ENCODE peak calls at places on chromosomes 3 and 15, in four cellular contexts. B, H, M and P are unnamed samples.
A peak's percentile ranks its signal among the peaks of the same experiment; 100 is the strongest.

GRCh38 chr3:163368168-163368567 is 1710.1 kb downstream of the SI start:
- DNase-seq in B (peak; percentile 31), H (no peak), M (no peak), P (no peak)

GRCh38 chr15:27473846-27474245 is 502.9 kb downstream of the GABRG3 start:
- DNase-seq in B (no peak), H (no peak), M (no peak), P (no peak)

GRCh38 chr3:54358969-54359648 is 236.8 kb downstream of the CACNA2D3 start:
- DNase-seq in B (no peak), H (no peak), M (no peak), P (no peak)

GRCh38 chr3:125109541-125109925 is 53.7 kb upstream of the HEG1 start:
- DNase-seq in B (no peak), H (no peak), M (no peak), P (no peak)

GRCh38 chr15:89621547-89621946 is 33.7 kb downstream of the KIF7 start:
- DNase-seq in B (no peak), H (no peak), M (no peak), P (no peak)

GRCh38 chr15:39976291-39977274 is 42.7 kb downstream of the EIF2AK4 start:
- DNase-seq in B (peak; percentile 51), H (peak; percentile 41), M (peak; percentile 51), P (no peak)

GRCh38 chr3:125203731-125204130 is 8.8 kb downstream of the SLC12A8 start:
- DNase-seq in B (no peak), H (no peak), M (no peak), P (no peak)

GRCh38 chr3:14161282-14161681 is 17.1 kb downstream of the XPC start:
- DNase-seq in B (no peak), H (no peak), M (no peak), P (no peak)

GRCh38 chr3:37906734-37907282 is 45.1 kb downstream of the CTDSPL start:
- DNase-seq in B (no peak), H (no peak), M (no peak), P (no peak)

GRCh38 chr3:146532406-146532805 is 12.0 kb downstream of the PLSCR1 start:
- DNase-seq in B (no peak), H (no peak), M (no peak), P (no peak)

GRCh38 chr3:123877965-123878364 is 6.2 kb downstream of the MYLK start:
- DNase-seq in B (no peak), H (no peak), M (no peak), P (no peak)

GRCh38 chr15:72236381-72237285 is 5.6 kb upstream of the PKM start:
- DNase-seq in B (peak; percentile 13), H (no peak), M (no peak), P (no peak)

GRCh38 chr15:31149987-31150386 is 48.5 kb upstream of the TRPM1 start:
- DNase-seq in B (no peak), H (no peak), M (no peak), P (no peak)

GRCh38 chr15:36422631-36423030 is 156.8 kb upstream of the CDIN1 start:
- DNase-seq in B (no peak), H (no peak), M (no peak), P (no peak)

GRCh38 chr3:127409421-127410136 is 121.7 kb upstream of the PRR20G start:
- DNase-seq in B (no peak), H (no peak), M (no peak), P (peak; percentile 55)

GRCh38 chr15:40782609-40783227 is 12.9 kb downstream of the C15orf62 start:
- DNase-seq in B (peak; percentile 25), H (no peak), M (peak; percentile 85), P (no peak)

GRCh38 chr3:73499787-73500186 is 125.0 kb downstream of the PDZRN3 start:
- DNase-seq in B (peak; percentile 56), H (no peak), M (no peak), P (no peak)

GRCh38 chr3:49683162-49683561 is 6.1 kb downstream of the MST1 start:
- DNase-seq in B (peak; percentile 30), H (no peak), M (no peak), P (no peak)

GRCh38 chr3:186097663-186098451 is 11.0 kb downstream of the ETV5 start:
- DNase-seq in B (peak; percentile 97), H (peak; percentile 50), M (peak; percentile 96), P (no peak)

GRCh38 chr3:58608648-58609047 is 31.5 kb upstream of the FAM107A start:
- DNase-seq in B (no peak), H (no peak), M (peak; percentile 38), P (peak; percentile 47)

GRCh38 chr3:52210550-52211046 is 12.6 kb downstream of the ALAS1 start:
- DNase-seq in B (peak; percentile 76), H (peak; percentile 39), M (no peak), P (no peak)

GRCh38 chr3:123104550-123104949 is 37.7 kb downstream of the PDIA5 start:
- DNase-seq in B (peak; percentile 80), H (peak; percentile 85), M (peak; percentile 6), P (no peak)

GRCh38 chr3:85228966-85229365 is 270.2 kb downstream of the CADM2 start:
- DNase-seq in B (no peak), H (no peak), M (no peak), P (no peak)

GRCh38 chr15:47184405-47185221 is 532.7 kb upstream of the SEMA6D start:
- DNase-seq in B (peak; percentile 23), H (peak; percentile 25), M (no peak), P (no peak)

GRCh38 chr15:65811835-65812234 is 19.7 kb upstream of the DENND4A start:
- DNase-seq in B (no peak), H (no peak), M (no peak), P (no peak)

GRCh38 chr3:48431224-48432029 is 1.5 kb upstream of the PLXNB1 start:
- DNase-seq in B (no peak), H (no peak), M (no peak), P (no peak)

GRCh38 chr3:9146367-9147071 is 102.9 kb downstream of the SRGAP3 start:
- DNase-seq in B (no peak), H (no peak), M (no peak), P (no peak)

GRCh38 chr15:65323071-65323511 is 18.6 kb downstream of the RNU5B-1 start:
- DNase-seq in B (peak; percentile 54), H (no peak), M (no peak), P (no peak)

GRCh38 chr3:81198766-81199165 is 562.7 kb downstream of the GBE1 start:
- DNase-seq in B (no peak), H (no peak), M (no peak), P (no peak)

GRCh38 chr3:16372362-16373269 is 107.6 kb downstream of the OXNAD1 start:
- DNase-seq in B (no peak), H (no peak), M (no peak), P (no peak)

GRCh38 chr15:56948000-56948765 is 29.7 kb downstream of the TCF12 start:
- DNase-seq in B (peak; percentile 68), H (no peak), M (no peak), P (no peak)

GRCh38 chr3:9664119-9664751 is 14.9 kb downstream of the MTMR14 start:
- DNase-seq in B (no peak), H (no peak), M (no peak), P (no peak)

GRCh38 chr3:188400494-188401243 is 246.7 kb downstream of the LPP start:
- DNase-seq in B (no peak), H (no peak), M (no peak), P (no peak)

GRCh38 chr15:64029111-64029510 is 17.2 kb downstream of the DAPK2 start:
- DNase-seq in B (no peak), H (no peak), M (no peak), P (no peak)

GRCh38 chr15:39869251-39869650 is 50.8 kb downstream of the GPR176 start:
- DNase-seq in B (no peak), H (no peak), M (no peak), P (no peak)

GRCh38 chr3:102512734-102513518 is 78.1 kb downstream of the ZPLD1 start:
- DNase-seq in B (peak; percentile 11), H (no peak), M (no peak), P (no peak)

GRCh38 chr3:165206454-165207266 is 10.5 kb upstream of the SLITRK3 start:
- DNase-seq in B (peak; percentile 82), H (peak; percentile 18), M (peak; percentile 82), P (no peak)
- TF ChIP-seq CTCF in B (peak; percentile 97), H (peak; percentile 99), M (peak; percentile 91), P (peak; percentile 96)

GRCh38 chr15:90818251-90819210 is 49.9 kb upstream of the FURIN start:
- DNase-seq in B (no peak), H (no peak), M (no peak), P (no peak)
- TF ChIP-seq CTCF in B (peak; percentile 29), H (no peak), M (no peak), P (peak; percentile 24)

GRCh38 chr3:76645724-76646123 is 394.2 kb upstream of the ROBO2 start:
- DNase-seq in B (no peak), H (no peak), M (no peak), P (no peak)

GRCh38 chr3:76652524-76652923 is 387.4 kb upstream of the ROBO2 start:
- DNase-seq in B (no peak), H (no peak), M (no peak), P (no peak)

GRCh38 chr3:76643620-76644019 is 396.3 kb upstream of the ROBO2 start:
- DNase-seq in B (no peak), H (no peak), M (no peak), P (no peak)

GRCh38 chr3:76651784-76652183 is 388.1 kb upstream of the ROBO2 start:
- DNase-seq in B (peak; percentile 13), H (no peak), M (no peak), P (no peak)

GRCh38 chr3:76646921-76647562 is 392.9 kb upstream of the ROBO2 start:
- DNase-seq in B (no peak), H (no peak), M (no peak), P (no peak)
- TF ChIP-seq CTCF in B (peak; percentile 17), H (no peak), M (no peak), P (peak; percentile 11)

GRCh38 chr15:96344120-96344705 is 13.7 kb downstream of the NR2F2 start:
- DNase-seq in B (peak; percentile 51), H (no peak), M (no peak), P (no peak)

GRCh38 chr15:96347181-96348111 is 16.9 kb downstream of the NR2F2 start:
- DNase-seq in B (peak; percentile 84), H (no peak), M (peak; percentile 87), P (no peak)

GRCh38 chr15:96346409-96346808 is 15.9 kb downstream of the NR2F2 start:
- DNase-seq in B (peak; percentile 37), H (no peak), M (no peak), P (no peak)

GRCh38 chr15:96344706-96345559 is 14.4 kb downstream of the NR2F2 start:
- DNase-seq in B (peak; percentile 36), H (no peak), M (peak; percentile 43), P (no peak)

DNA sequence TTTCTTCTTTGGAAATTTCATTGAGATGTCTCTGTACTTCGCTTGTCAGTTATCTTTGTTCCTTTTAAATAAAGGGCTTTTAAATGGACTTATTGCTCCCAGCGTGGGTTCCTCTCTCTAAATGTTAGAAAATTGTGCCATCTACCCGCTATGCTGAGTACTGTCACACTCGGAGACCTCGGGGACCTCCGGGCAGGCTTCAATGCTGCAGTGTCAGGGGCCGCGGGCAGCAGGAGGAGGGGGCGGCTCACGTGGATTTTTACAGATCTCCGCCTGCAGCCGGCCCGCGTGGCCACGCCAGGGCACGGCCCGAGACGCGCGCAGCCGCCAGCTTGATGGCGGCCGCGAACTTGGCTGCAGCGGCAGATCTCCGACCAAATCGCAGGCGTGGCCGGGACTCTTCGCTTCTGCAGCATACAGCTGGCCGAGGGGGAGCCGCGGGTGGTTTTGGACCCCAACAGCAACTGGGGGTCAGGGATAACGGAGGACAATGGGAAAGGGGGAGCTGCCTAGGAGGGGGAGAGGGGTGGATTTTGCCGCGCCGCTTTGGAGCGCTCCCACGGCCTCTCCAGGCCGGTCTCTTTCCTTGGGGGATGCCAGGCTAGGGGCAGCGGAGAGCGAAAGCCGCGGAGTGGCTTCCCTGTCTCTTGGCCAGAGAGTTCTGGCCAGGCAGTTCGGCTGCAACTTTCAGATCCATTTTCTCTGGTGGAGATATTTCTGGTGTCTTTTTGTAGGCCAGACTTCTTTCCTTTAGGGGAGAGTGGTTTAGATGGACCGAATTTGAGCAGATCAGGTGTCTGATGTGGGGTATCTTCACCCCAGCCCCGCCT is 15.3 kb downstream of the NR2F2 start:
- DNase-seq in B (peak; percentile 85), H (peak; percentile 68), M (peak; percentile 80), P (no peak)
- TF ChIP-seq CTCF in B (peak; percentile 45), H (peak; percentile 19), M (peak; percentile 66), P (peak; percentile 81)